ENCODE peak calls at places on chromosomes 12 and 14, in eight cellular contexts. T is colonic mucosa; D is uterus; W is lower lobe of right lung; C is ovary; X is dorsolateral prefrontal cortex; R is spleen; S is CD4-positive, alpha-beta T cell. U is an unnamed sample.
A peak's percentile ranks its signal among the peaks of the same experiment; 100 is the strongest.

GRCh38 chr12:1517007-1517406 is 77.4 kb downstream of the FBXL14 start:
- DNase-seq in T (no peak), D (no peak), W (no peak), C (no peak), X (no peak), R (no peak), S (no peak), U (no peak)

GRCh38 chr14:64646103-64646502 is 58.1 kb upstream of the PLEKHG3 start:
- DNase-seq in T (no peak), D (no peak), W (no peak), C (no peak), X (no peak), R (no peak), S (no peak), U (no peak)

GRCh38 chr12:31218203-31219025 is 107.5 kb downstream of the SINHCAF start:
- DNase-seq in T (no peak), D (no peak), W (peak; percentile 32), C (no peak), X (no peak), R (no peak), S (no peak), U (no peak)

GRCh38 chr12:28569698-28570411 is 379.6 kb downstream of the CCDC91 start:
- DNase-seq in T (no peak), D (no peak), W (no peak), C (no peak), X (no peak), R (no peak), S (no peak), U (no peak)

GRCh38 chr12:60279224-60279623 is 683.4 kb downstream of the SLC16A7 start:
- DNase-seq in T (no peak), D (no peak), W (no peak), C (no peak), X (no peak), R (no peak), S (no peak), U (no peak)

GRCh38 chr14:56874375-56874774 is 64.1 kb upstream of the OTX2 start:
- DNase-seq in T (peak; percentile 47), D (no peak), W (no peak), C (no peak), X (no peak), R (no peak), S (no peak), U (no peak)

GRCh38 chr14:33999771-34000291 is 49.0 kb upstream of the EGLN3 start:
- DNase-seq in T (no peak), D (no peak), W (no peak), C (no peak), X (no peak), R (no peak), S (no peak), U (no peak)

GRCh38 chr14:69571879-69572633 is 2.6 kb downstream of the CCDC177 start:
- DNase-seq in T (no peak), D (peak; percentile 20), W (peak; percentile 51), C (peak; percentile 30), X (no peak), R (no peak), S (no peak), U (peak; percentile 91)

GRCh38 chr12:57888407-57889157 is 42.1 kb upstream of the CTDSP2 start:
- DNase-seq in T (peak; percentile 84), D (no peak), W (no peak), C (peak; percentile 58), X (peak; percentile 76), R (no peak), S (no peak), U (peak; percentile 84)

GRCh38 chr12:81141220-81141619 is 63.3 kb downstream of the ACSS3 start:
- DNase-seq in T (no peak), D (no peak), W (no peak), C (no peak), X (no peak), R (no peak), S (no peak), U (no peak)

GRCh38 chr12:32266756-32267155 is 132.6 kb upstream of the FGD4 start:
- DNase-seq in T (no peak), D (no peak), W (no peak), C (no peak), X (no peak), R (no peak), S (no peak), U (no peak)

GRCh38 chr12:110869035-110869434 is 22.2 kb downstream of the CCDC63 start:
- DNase-seq in T (no peak), D (no peak), W (no peak), C (no peak), X (no peak), R (no peak), S (no peak), U (no peak)

GRCh38 chr14:71554959-71555612 is 377.1 kb upstream of the RGS6 start:
- DNase-seq in T (no peak), D (no peak), W (no peak), C (no peak), X (no peak), R (no peak), S (no peak), U (no peak)

GRCh38 chr12:6056406-6057211 is 67.9 kb downstream of the VWF start:
- DNase-seq in T (no peak), D (no peak), W (no peak), C (no peak), X (no peak), R (no peak), S (peak; percentile 9), U (no peak)

GRCh38 chr14:61456720-61457119 is 135.3 kb downstream of the PRKCH start:
- DNase-seq in T (peak; percentile 90), D (peak; percentile 59), W (peak; percentile 77), C (peak; percentile 83), X (peak; percentile 76), R (peak; percentile 88), S (peak; percentile 84), U (peak; percentile 84)

GRCh38 chr12:104599272-104599984 is 142.7 kb downstream of the CHST11 start:
- DNase-seq in T (no peak), D (no peak), W (no peak), C (no peak), X (no peak), R (no peak), S (no peak), U (no peak)

GRCh38 chr12:104598342-104599271 is 141.9 kb downstream of the CHST11 start:
- DNase-seq in T (no peak), D (no peak), W (no peak), C (no peak), X (no peak), R (no peak), S (no peak), U (no peak)

GRCh38 chr12:104599985-104600712 is 143.4 kb downstream of the CHST11 start:
- DNase-seq in T (no peak), D (no peak), W (no peak), C (no peak), X (no peak), R (no peak), S (no peak), U (no peak)

GRCh38 chr12:104596128-104596799 is 139.5 kb downstream of the CHST11 start:
- DNase-seq in T (no peak), D (peak; percentile 68), W (no peak), C (no peak), X (no peak), R (no peak), S (no peak), U (no peak)

DNA sequence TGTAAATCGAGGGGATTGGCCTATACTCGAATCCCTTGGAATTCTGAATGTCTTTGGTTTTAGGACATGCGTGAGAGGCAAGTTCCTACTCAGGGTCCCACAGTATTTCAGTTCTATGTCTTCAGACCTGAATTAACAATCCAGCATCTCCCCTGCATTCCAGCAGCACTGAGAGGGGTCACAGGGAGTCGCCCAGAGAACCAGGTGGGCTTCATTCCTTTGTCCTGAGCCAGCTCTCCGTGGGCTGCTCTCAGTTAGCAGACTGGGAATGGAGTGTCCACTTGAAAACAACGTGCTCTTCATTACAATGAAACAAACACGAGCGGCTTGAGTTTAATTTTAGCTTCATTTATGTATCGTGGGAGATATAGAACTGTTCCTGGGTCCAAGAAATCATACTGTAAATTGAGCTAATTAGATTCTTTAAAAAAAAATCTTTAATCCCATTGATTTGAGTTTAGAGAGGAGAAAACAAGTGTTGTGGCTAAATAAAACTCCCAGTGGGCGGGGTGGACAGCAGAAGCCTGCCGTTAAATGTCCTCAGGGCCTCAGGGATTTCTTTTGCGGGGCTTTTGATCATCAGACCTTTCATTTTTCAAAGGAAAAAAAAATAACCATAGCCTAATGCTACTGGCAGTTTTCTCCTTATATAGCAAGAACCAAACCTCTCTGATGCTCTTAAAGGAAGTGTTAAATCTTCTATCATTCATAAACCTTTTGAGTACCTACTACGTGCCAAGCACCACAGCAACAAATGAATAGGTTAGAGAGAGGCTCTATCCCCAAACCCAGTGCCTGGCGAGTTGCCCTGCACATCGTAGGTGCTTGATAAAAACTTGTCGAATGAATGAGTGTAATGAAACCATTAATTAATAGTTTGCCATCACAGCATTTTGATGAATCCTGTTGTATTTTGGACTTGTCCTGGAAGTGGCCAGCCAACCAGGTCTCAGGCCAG is 140.4 kb downstream of the CHST11 start:
- DNase-seq in T (no peak), D (no peak), W (no peak), C (no peak), X (no peak), R (no peak), S (no peak), U (no peak)
- H3K27ac ChIP-seq in T (no peak overlapping the region), D (peak overlapping the region; percentile 74), W (no peak overlapping the region), C (no peak overlapping the region), X (no peak overlapping the region), R (no peak overlapping the region), S (no peak overlapping the region), U (no peak overlapping the region)

DNA sequence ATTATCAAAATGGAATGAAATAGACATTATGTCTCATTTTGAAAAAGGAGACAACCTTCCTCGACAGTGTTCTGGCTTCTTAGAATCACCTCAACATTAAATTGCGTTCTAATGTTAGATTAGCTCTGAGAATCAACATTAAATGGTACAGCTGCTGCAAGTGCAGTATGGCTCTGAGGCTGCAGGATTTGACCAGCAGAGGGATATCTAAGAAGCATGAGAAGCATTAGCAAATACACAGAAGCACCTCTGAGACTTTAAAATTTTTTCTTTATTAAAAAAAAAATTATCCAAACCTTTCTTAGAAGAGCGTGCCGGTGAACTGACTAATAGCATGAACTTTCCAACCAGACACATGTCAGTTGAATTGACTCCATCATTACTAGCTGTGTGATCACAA is 253.4 kb upstream of the LRIG3 start:
- DNase-seq in T (no peak), D (no peak), W (no peak), C (no peak), X (no peak), R (no peak), S (no peak), U (no peak)
- TF ChIP-seq CTCF in T (no peak), D (no peak), W (no peak), C (no peak), X (peak; percentile 25), R (no peak), S (no peak), U (no peak)

DNA sequence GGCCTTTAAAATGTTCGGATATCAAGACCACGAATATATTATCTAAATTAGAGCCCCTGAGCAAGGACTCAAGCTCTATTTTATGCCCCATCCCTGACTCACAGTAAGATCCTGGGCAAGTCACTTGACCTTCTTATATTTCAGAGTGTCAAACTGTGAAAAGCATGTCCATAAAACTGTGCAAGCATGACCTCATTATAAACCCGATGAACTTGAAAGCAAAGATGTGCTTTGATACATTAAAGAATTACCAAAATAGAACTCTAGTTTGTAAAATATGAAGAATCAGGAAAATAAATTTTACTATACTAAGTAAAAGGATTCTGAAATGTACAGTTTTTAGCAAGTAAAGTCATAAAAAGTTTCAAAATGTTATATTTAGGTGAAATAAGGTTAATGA is 2.9 kb upstream of the CALM1 start:
- DNase-seq in T (no peak), D (no peak), W (no peak), C (no peak), X (no peak), R (no peak), S (no peak), U (no peak)
- H3K27ac ChIP-seq in T (no peak overlapping the region), D (no peak overlapping the region), W (no peak overlapping the region), C (no peak overlapping the region), X (no peak overlapping the region), R (no peak overlapping the region), S (no peak overlapping the region), U (no peak overlapping the region)

GRCh38 chr12:109811624-109811995 is 21.6 kb downstream of the TRPV4 start:
- DNase-seq in T (no peak), D (no peak), W (no peak), C (no peak), X (no peak), R (no peak), S (no peak), U (no peak)
- TF ChIP-seq CTCF in T (no peak), D (no peak), W (no peak), C (no peak), X (no peak), R (no peak), S (no peak), U (no peak)

U was measured in upper lobe of left lung.